ENCODE peak calls at places on chromosomes 12 and 14, in five cellular contexts. G is RCC 7860; J is NCI-H1092 treated with DMSO at 0.1 percent for 48 hours; T is stimulated activated CD8-positive, alpha-beta memory T cell treated with anti-CD3 and anti-CD28 coated beads, Interleukin-7, amount 100 ng/mL, for 4 hours; N is MV-4-11. X is an unnamed sample.

GRCh38 chr12:64587447-64587846 is 22.8 kb upstream of the RASSF3 start:
- DNase-seq in G (no peak), T (no peak), N (peak), J (no peak), X (no peak)

GRCh38 chr12:124567035-124567672 is at the start of gene NCOR2:
- DNase-seq in G (no peak), J (peak), N (no peak), T (peak), X (no peak)

GRCh38 chr12:107411792-107412535 is 273.6 kb upstream of the PWP1 start:
- DNase-seq in T (no peak), G (peak), N (no peak), J (no peak), X (peak)

GRCh38 chr14:20866194-20866593 is 25.0 kb upstream of the RNASE3 start:
- DNase-seq in N (no peak), T (no peak), G (no peak), J (no peak), X (no peak)

GRCh38 chr12:115336506-115336905 is 652.5 kb upstream of the TBX3 start:
- DNase-seq in G (no peak), N (no peak), T (no peak), J (no peak), X (no peak)

GRCh38 chr12:67795235-67795634 is 146.7 kb downstream of the DYRK2 start:
- DNase-seq in N (no peak), T (no peak), J (no peak), G (peak), X (peak)

GRCh38 chr12:11067514-11067913 is 5.4 kb upstream of the TAS2R46 start:
- DNase-seq in J (no peak), G (no peak), T (no peak), N (no peak), X (peak)

GRCh38 chr12:58452546-58452945 is 467.8 kb downstream of the LRIG3 start:
- DNase-seq in G (no peak), J (no peak), T (no peak), N (no peak), X (peak)

GRCh38 chr14:51293149-51293925 is 53.3 kb downstream of the TMX1 start:
- DNase-seq in J (no peak), N (no peak), G (no peak), T (no peak), X (peak)

GRCh38 chr14:24062216-24062980 is 9.0 kb upstream of the CPNE6 start:
- DNase-seq in N (no peak), T (no peak), J (no peak), G (no peak), X (no peak)

GRCh38 chr14:51093371-51094281 is 1.3 kb downstream of the TRIM9 start:
- DNase-seq in N (peak), G (peak), J (peak), T (no peak), X (peak)

GRCh38 chr14:92988786-92989755 is 66.1 kb downstream of the CHGA start:
- DNase-seq in N (no peak), J (no peak), T (no peak), G (no peak), X (no peak)

GRCh38 chr12:5898874-5899273 is 46.2 kb downstream of the ANO2 start:
- DNase-seq in N (no peak), T (no peak), G (no peak), J (no peak), X (no peak)

GRCh38 chr14:69358233-69358963 is 39.7 kb downstream of the ERH start:
- DNase-seq in T (no peak), G (no peak), J (no peak), N (no peak), X (no peak)

GRCh38 chr14:89618309-89618708 is 201.3 kb upstream of the FOXN3 start:
- DNase-seq in N (peak), T (no peak), G (no peak), J (peak), X (peak)

GRCh38 chr12:3962661-3963483 is 89.7 kb upstream of the PARP11 start:
- DNase-seq in J (no peak), N (peak), G (no peak), T (peak), X (no peak)

GRCh38 chr12:27343255-27344000 is 10.8 kb downstream of the BMAL2 start:
- DNase-seq in G (peak), N (no peak), T (no peak), J (no peak), X (peak)

GRCh38 chr12:100128509-100128908 is 14.2 kb downstream of the BLTP3B start:
- DNase-seq in T (no peak), J (no peak), G (no peak), N (peak), X (peak)

X was measured in iris pigment epithelial cell.